ENCODE peak calls at places on chromosomes 2 and 18, in nine cellular contexts. One of them, this sample, is unnamed.

GRCh38 chr2:151976945-151977353 is 121.9 kb downstream of the CACNB4 start:
- DNase-seq in naive thymus-derived CD4-positive, alpha-beta T cell: no peak
- DNase-seq in occipital lobe: no peak
- DNase-seq in kidney epithelial cell: no peak
- DNase-seq in GM12892: peak
- DNase-seq in WTC11: no peak
- DNase-seq in SHP77 treated with DMSO at 0.1 percent for 48 hours: no peak
- DNase-seq in RPMI7951: no peak
- DNase-seq in OCI-LY7: no peak
- DNase-seq in this sample: no peak

GRCh38 chr2:240217431-240218301 is 77.2 kb upstream of the OTOS start:
- DNase-seq in occipital lobe: no peak
- DNase-seq in GM12892: no peak
- DNase-seq in SHP77 treated with DMSO at 0.1 percent for 48 hours: no peak
- DNase-seq in naive thymus-derived CD4-positive, alpha-beta T cell: no peak
- DNase-seq in kidney epithelial cell: no peak
- DNase-seq in WTC11: peak
- DNase-seq in OCI-LY7: peak
- DNase-seq in RPMI7951: no peak
- DNase-seq in this sample: no peak

GRCh38 chr18:48485828-48486405 is 52.9 kb upstream of the CTIF start:
- DNase-seq in RPMI7951: no peak
- DNase-seq in kidney epithelial cell: no peak
- DNase-seq in naive thymus-derived CD4-positive, alpha-beta T cell: no peak
- DNase-seq in GM12892: no peak
- DNase-seq in occipital lobe: no peak
- DNase-seq in OCI-LY7: no peak
- DNase-seq in WTC11: no peak
- DNase-seq in SHP77 treated with DMSO at 0.1 percent for 48 hours: no peak
- DNase-seq in this sample: no peak

GRCh38 chr18:10863026-10863425 is 286.3 kb downstream of the PIEZO2 start:
- DNase-seq in OCI-LY7: no peak
- DNase-seq in kidney epithelial cell: no peak
- DNase-seq in WTC11: no peak
- DNase-seq in occipital lobe: no peak
- DNase-seq in RPMI7951: no peak
- DNase-seq in GM12892: no peak
- DNase-seq in naive thymus-derived CD4-positive, alpha-beta T cell: no peak
- DNase-seq in SHP77 treated with DMSO at 0.1 percent for 48 hours: no peak
- DNase-seq in this sample: no peak

GRCh38 chr2:195820373-195820772 is 163.3 kb downstream of the SLC39A10 start:
- DNase-seq in RPMI7951: no peak
- DNase-seq in kidney epithelial cell: no peak
- DNase-seq in naive thymus-derived CD4-positive, alpha-beta T cell: no peak
- DNase-seq in occipital lobe: no peak
- DNase-seq in GM12892: no peak
- DNase-seq in OCI-LY7: no peak
- DNase-seq in SHP77 treated with DMSO at 0.1 percent for 48 hours: no peak
- DNase-seq in WTC11: no peak
- DNase-seq in this sample: no peak

GRCh38 chr18:21484851-21485636 is 115.5 kb downstream of the ESCO1 start:
- DNase-seq in WTC11: no peak
- DNase-seq in occipital lobe: no peak
- DNase-seq in GM12892: no peak
- DNase-seq in SHP77 treated with DMSO at 0.1 percent for 48 hours: no peak
- DNase-seq in naive thymus-derived CD4-positive, alpha-beta T cell: no peak
- DNase-seq in kidney epithelial cell: no peak
- DNase-seq in RPMI7951: peak
- DNase-seq in OCI-LY7: no peak
- DNase-seq in this sample: no peak

GRCh38 chr2:120550274-120550673 is 185.4 kb upstream of the GLI2 start:
- DNase-seq in GM12892: no peak
- DNase-seq in WTC11: no peak
- DNase-seq in OCI-LY7: no peak
- DNase-seq in RPMI7951: no peak
- DNase-seq in SHP77 treated with DMSO at 0.1 percent for 48 hours: no peak
- DNase-seq in occipital lobe: no peak
- DNase-seq in kidney epithelial cell: no peak
- DNase-seq in naive thymus-derived CD4-positive, alpha-beta T cell: no peak
- DNase-seq in this sample: no peak

GRCh38 chr18:76412818-76413565 is 82.0 kb downstream of the ZNF516 start:
- DNase-seq in kidney epithelial cell: no peak
- DNase-seq in WTC11: no peak
- DNase-seq in occipital lobe: no peak
- DNase-seq in SHP77 treated with DMSO at 0.1 percent for 48 hours: no peak
- DNase-seq in RPMI7951: peak
- DNase-seq in OCI-LY7: no peak
- DNase-seq in GM12892: no peak
- DNase-seq in naive thymus-derived CD4-positive, alpha-beta T cell: no peak
- DNase-seq in this sample: no peak

GRCh38 chr18:76126327-76126726 is 368.7 kb downstream of the ZNF516 start:
- DNase-seq in RPMI7951: no peak
- DNase-seq in WTC11: peak
- DNase-seq in naive thymus-derived CD4-positive, alpha-beta T cell: no peak
- DNase-seq in SHP77 treated with DMSO at 0.1 percent for 48 hours: no peak
- DNase-seq in occipital lobe: no peak
- DNase-seq in GM12892: no peak
- DNase-seq in OCI-LY7: no peak
- DNase-seq in kidney epithelial cell: no peak
- DNase-seq in this sample: no peak

GRCh38 chr2:211144078-211144477 is 587.7 kb downstream of the CPS1 start:
- DNase-seq in OCI-LY7: no peak
- DNase-seq in naive thymus-derived CD4-positive, alpha-beta T cell: no peak
- DNase-seq in WTC11: no peak
- DNase-seq in RPMI7951: peak
- DNase-seq in kidney epithelial cell: peak
- DNase-seq in occipital lobe: no peak
- DNase-seq in GM12892: no peak
- DNase-seq in SHP77 treated with DMSO at 0.1 percent for 48 hours: no peak
- DNase-seq in this sample: no peak

GRCh38 chr2:80546766-80547165 is 242.2 kb upstream of the LRRTM1 start:
- DNase-seq in SHP77 treated with DMSO at 0.1 percent for 48 hours: no peak
- DNase-seq in GM12892: no peak
- DNase-seq in OCI-LY7: no peak
- DNase-seq in kidney epithelial cell: no peak
- DNase-seq in WTC11: peak
- DNase-seq in occipital lobe: no peak
- DNase-seq in RPMI7951: no peak
- DNase-seq in naive thymus-derived CD4-positive, alpha-beta T cell: no peak
- DNase-seq in this sample: no peak

GRCh38 chr2:75021672-75022071 is 63.2 kb downstream of the POLE4 start:
- DNase-seq in WTC11: no peak
- DNase-seq in GM12892: no peak
- DNase-seq in naive thymus-derived CD4-positive, alpha-beta T cell: no peak
- DNase-seq in occipital lobe: no peak
- DNase-seq in OCI-LY7: no peak
- DNase-seq in RPMI7951: peak
- DNase-seq in kidney epithelial cell: no peak
- DNase-seq in SHP77 treated with DMSO at 0.1 percent for 48 hours: no peak
- DNase-seq in this sample: peak

GRCh38 chr2:200993097-200993496 is 29.6 kb upstream of the ORC2 start:
- DNase-seq in WTC11: no peak
- DNase-seq in naive thymus-derived CD4-positive, alpha-beta T cell: no peak
- DNase-seq in kidney epithelial cell: no peak
- DNase-seq in SHP77 treated with DMSO at 0.1 percent for 48 hours: no peak
- DNase-seq in occipital lobe: no peak
- DNase-seq in GM12892: no peak
- DNase-seq in RPMI7951: no peak
- DNase-seq in OCI-LY7: no peak
- DNase-seq in this sample: peak

GRCh38 chr2:162226836-162227235 is 16.4 kb downstream of the FAP start:
- DNase-seq in kidney epithelial cell: no peak
- DNase-seq in OCI-LY7: no peak
- DNase-seq in GM12892: no peak
- DNase-seq in SHP77 treated with DMSO at 0.1 percent for 48 hours: no peak
- DNase-seq in RPMI7951: no peak
- DNase-seq in WTC11: no peak
- DNase-seq in naive thymus-derived CD4-positive, alpha-beta T cell: no peak
- DNase-seq in occipital lobe: no peak
- DNase-seq in this sample: no peak

GRCh38 chr2:179051250-179051649 is 1.3 kb upstream of the CCDC141 start:
- DNase-seq in naive thymus-derived CD4-positive, alpha-beta T cell: no peak
- DNase-seq in occipital lobe: no peak
- DNase-seq in WTC11: no peak
- DNase-seq in SHP77 treated with DMSO at 0.1 percent for 48 hours: no peak
- DNase-seq in GM12892: no peak
- DNase-seq in kidney epithelial cell: no peak
- DNase-seq in RPMI7951: no peak
- DNase-seq in OCI-LY7: no peak
- DNase-seq in this sample: no peak

GRCh38 chr2:105168543-105168942 is 73.0 kb upstream of the GPR45 start:
- DNase-seq in naive thymus-derived CD4-positive, alpha-beta T cell: no peak
- DNase-seq in SHP77 treated with DMSO at 0.1 percent for 48 hours: no peak
- DNase-seq in kidney epithelial cell: no peak
- DNase-seq in RPMI7951: no peak
- DNase-seq in OCI-LY7: no peak
- DNase-seq in GM12892: no peak
- DNase-seq in occipital lobe: no peak
- DNase-seq in WTC11: no peak
- DNase-seq in this sample: no peak

GRCh38 chr18:64710105-64710861 is 561.4 kb upstream of the LINC00305 start:
- DNase-seq in SHP77 treated with DMSO at 0.1 percent for 48 hours: no peak
- DNase-seq in RPMI7951: no peak
- DNase-seq in WTC11: no peak
- DNase-seq in occipital lobe: no peak
- DNase-seq in GM12892: no peak
- DNase-seq in naive thymus-derived CD4-positive, alpha-beta T cell: no peak
- DNase-seq in OCI-LY7: no peak
- DNase-seq in kidney epithelial cell: no peak
- DNase-seq in this sample: no peak

GRCh38 chr2:197873293-197873701 is 68.9 kb downstream of the PLCL1 start:
- DNase-seq in RPMI7951: peak
- DNase-seq in SHP77 treated with DMSO at 0.1 percent for 48 hours: no peak
- DNase-seq in OCI-LY7: no peak
- DNase-seq in WTC11: peak
- DNase-seq in naive thymus-derived CD4-positive, alpha-beta T cell: no peak
- DNase-seq in occipital lobe: peak
- DNase-seq in kidney epithelial cell: peak
- DNase-seq in GM12892: no peak
- DNase-seq in this sample: peak

GRCh38 chr18:72601944-72602343 is 57.8 kb upstream of the CBLN2 start:
- DNase-seq in kidney epithelial cell: no peak
- DNase-seq in occipital lobe: no peak
- DNase-seq in naive thymus-derived CD4-positive, alpha-beta T cell: no peak
- DNase-seq in SHP77 treated with DMSO at 0.1 percent for 48 hours: no peak
- DNase-seq in OCI-LY7: no peak
- DNase-seq in RPMI7951: no peak
- DNase-seq in GM12892: no peak
- DNase-seq in WTC11: no peak
- DNase-seq in this sample: no peak

GRCh38 chr2:3942841-3943240 is 239.5 kb downstream of the DCDC2C start:
- DNase-seq in GM12892: no peak
- DNase-seq in WTC11: no peak
- DNase-seq in naive thymus-derived CD4-positive, alpha-beta T cell: no peak
- DNase-seq in RPMI7951: no peak
- DNase-seq in occipital lobe: no peak
- DNase-seq in kidney epithelial cell: no peak
- DNase-seq in OCI-LY7: no peak
- DNase-seq in SHP77 treated with DMSO at 0.1 percent for 48 hours: no peak
- DNase-seq in this sample: no peak

GRCh38 chr18:267380-267687 is 513 bp downstream of the THOC1 start:
- DNase-seq in RPMI7951: no peak
- DNase-seq in WTC11: no peak
- DNase-seq in occipital lobe: no peak
- DNase-seq in OCI-LY7: peak
- DNase-seq in SHP77 treated with DMSO at 0.1 percent for 48 hours: no peak
- DNase-seq in naive thymus-derived CD4-positive, alpha-beta T cell: no peak
- DNase-seq in kidney epithelial cell: no peak
- DNase-seq in GM12892: no peak
- DNase-seq in this sample: no peak

GRCh38 chr2:216665717-216666116 is 29.6 kb downstream of the IGFBP5 start:
- DNase-seq in RPMI7951: no peak
- DNase-seq in WTC11: peak
- DNase-seq in occipital lobe: no peak
- DNase-seq in naive thymus-derived CD4-positive, alpha-beta T cell: no peak
- DNase-seq in GM12892: no peak
- DNase-seq in OCI-LY7: no peak
- DNase-seq in kidney epithelial cell: no peak
- DNase-seq in SHP77 treated with DMSO at 0.1 percent for 48 hours: no peak
- DNase-seq in this sample: no peak

GRCh38 chr2:142874293-142874814 is 3.1 kb upstream of the KYNU start:
- DNase-seq in GM12892: no peak
- DNase-seq in occipital lobe: no peak
- DNase-seq in WTC11: no peak
- DNase-seq in RPMI7951: peak
- DNase-seq in kidney epithelial cell: peak
- DNase-seq in SHP77 treated with DMSO at 0.1 percent for 48 hours: no peak
- DNase-seq in OCI-LY7: no peak
- DNase-seq in naive thymus-derived CD4-positive, alpha-beta T cell: no peak
- DNase-seq in this sample: peak

GRCh38 chr2:224780096-224780495 is 63.9 kb upstream of the CCDC195 start:
- DNase-seq in naive thymus-derived CD4-positive, alpha-beta T cell: no peak
- DNase-seq in GM12892: no peak
- DNase-seq in occipital lobe: no peak
- DNase-seq in RPMI7951: no peak
- DNase-seq in SHP77 treated with DMSO at 0.1 percent for 48 hours: no peak
- DNase-seq in WTC11: no peak
- DNase-seq in OCI-LY7: no peak
- DNase-seq in kidney epithelial cell: peak
- DNase-seq in this sample: no peak

GRCh38 chr18:70288171-70288850 is 534 bp upstream of the SOCS6 start:
- DNase-seq in WTC11: peak
- DNase-seq in kidney epithelial cell: no peak
- DNase-seq in naive thymus-derived CD4-positive, alpha-beta T cell: peak
- DNase-seq in OCI-LY7: no peak
- DNase-seq in GM12892: peak
- DNase-seq in RPMI7951: peak
- DNase-seq in occipital lobe: no peak
- DNase-seq in SHP77 treated with DMSO at 0.1 percent for 48 hours: no peak
- DNase-seq in this sample: no peak